ENCODE peak calls at places on chromosomes 2 and 18, in five cellular contexts. X, I, K, P and F are unnamed samples.

GRCh38 chr2:38037757-38038615 is 38.0 kb downstream of the CYP1B1 start:
- DNase-seq in X (no peak), I (no peak), K (no peak), P (peak; percentile 74), F (no peak)

GRCh38 chr2:232884549-232885263 is 14.6 kb downstream of the SNORC start:
- DNase-seq in X (no peak), I (no peak), K (no peak), P (no peak), F (no peak)

GRCh38 chr18:48607049-48607984 is 68.5 kb downstream of the CTIF start:
- DNase-seq in X (no peak), I (no peak), K (no peak), P (peak; percentile 63), F (no peak)

GRCh38 chr2:53856272-53856671 is 3.5 kb downstream of the GPR75 start:
- DNase-seq in X (no peak), I (no peak), K (no peak), P (peak; percentile 16), F (no peak)

GRCh38 chr2:7685342-7686015 is 768.3 kb downstream of the RNF144A start:
- DNase-seq in X (no peak), I (no peak), K (peak; percentile 53), P (no peak), F (no peak)

GRCh38 chr2:564471-565181 is 112.6 kb downstream of the TMEM18 start:
- DNase-seq in X (no peak), I (no peak), K (no peak), P (no peak), F (no peak)

GRCh38 chr2:43459455-43459854 is 136.4 kb downstream of the THADA start:
- DNase-seq in X (no peak), I (no peak), K (peak; percentile 88), P (no peak), F (no peak)

GRCh38 chr2:120892271-120892966 is 156.8 kb downstream of the GLI2 start:
- DNase-seq in X (no peak), I (no peak), K (no peak), P (no peak), F (no peak)

GRCh38 chr18:9760641-9761040 is 52.5 kb downstream of the RAB31 start:
- DNase-seq in X (no peak), I (no peak), K (no peak), P (no peak), F (no peak)

GRCh38 chr2:27053776-27054175 is 2.3 kb downstream of the AGBL5 start:
- DNase-seq in X (no peak), I (no peak), K (no peak), P (no peak), F (no peak)

GRCh38 chr18:56257215-56257614 is 381.2 kb downstream of the TXNL1 start:
- DNase-seq in X (no peak), I (no peak), K (peak; percentile 55), P (no peak), F (peak; percentile 18)

GRCh38 chr2:8036366-8036765 is 645.5 kb upstream of the ID2 start:
- DNase-seq in X (no peak), I (no peak), K (no peak), P (no peak), F (no peak)

GRCh38 chr2:5730386-5730785 is 38.2 kb downstream of the SOX11 start:
- DNase-seq in X (no peak), I (no peak), K (no peak), P (no peak), F (no peak)

GRCh38 chr2:199740111-199740428 is 110.9 kb downstream of the FTCDNL1 start:
- DNase-seq in X (no peak), I (no peak), K (no peak), P (no peak), F (no peak)

GRCh38 chr18:47898696-47899095 is 31.8 kb downstream of the SMAD2 start:
- DNase-seq in X (no peak), I (no peak), K (peak; percentile 28), P (no peak), F (no peak)

GRCh38 chr2:152240559-152241231 is 65.1 kb upstream of the STAM2 start:
- DNase-seq in X (no peak), I (no peak), K (peak; percentile 91), P (no peak), F (no peak)

GRCh38 chr2:127149384-127149783 is 42.4 kb upstream of the BIN1 start:
- DNase-seq in X (no peak), I (no peak), K (peak; percentile 93), P (no peak), F (no peak)

GRCh38 chr2:74984947-74985637 is 26.6 kb downstream of the POLE4 start:
- DNase-seq in X (no peak), I (no peak), K (no peak), P (no peak), F (no peak)

GRCh38 chr2:69644506-69644979 is 1.0 kb upstream of the AAK1 start:
- DNase-seq in X (no peak), I (no peak), K (no peak), P (no peak), F (no peak)

GRCh38 chr2:19176977-19177376 is 181.4 kb downstream of the OSR1 start:
- DNase-seq in X (no peak), I (no peak), K (peak; percentile 79), P (no peak), F (no peak)

DNA sequence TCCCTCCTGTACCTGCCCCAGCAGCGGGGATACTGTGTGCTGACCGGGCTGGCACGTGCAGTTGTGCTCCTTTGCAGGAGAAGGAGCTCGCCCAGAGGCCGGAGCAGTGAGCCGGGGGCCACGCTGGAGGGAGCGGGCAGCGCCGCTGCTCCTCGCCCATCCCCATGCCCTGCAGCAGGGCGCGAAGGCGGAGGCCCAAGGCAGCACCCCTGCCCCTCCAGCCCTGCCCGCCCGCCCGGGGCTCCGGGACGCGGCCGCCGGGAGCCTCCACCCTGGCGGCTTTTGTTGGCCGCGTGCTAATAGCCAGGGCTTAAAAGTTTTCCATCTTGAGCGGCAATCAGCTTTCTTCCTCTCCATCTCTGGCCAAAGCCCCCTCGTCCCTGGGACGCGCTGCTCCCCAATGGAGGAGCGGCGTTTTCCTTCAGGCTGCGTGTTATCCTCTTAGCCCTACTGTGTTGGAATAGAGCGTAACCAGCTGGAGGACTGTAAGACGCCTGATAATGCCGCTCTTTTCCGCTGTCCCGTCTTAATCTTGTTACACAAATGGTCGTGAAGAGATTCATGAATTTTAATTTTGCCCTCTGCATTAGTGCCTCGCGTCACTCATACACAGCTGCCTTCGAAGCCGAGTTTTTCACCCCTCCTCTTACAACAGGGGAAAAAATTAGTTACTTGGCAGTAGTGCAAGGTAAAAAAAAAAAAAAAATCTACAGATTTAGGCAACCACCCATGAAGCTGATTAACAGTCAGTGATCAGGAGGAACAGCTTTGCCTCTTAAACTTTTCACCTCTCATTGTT is 172.9 kb upstream of the SIX3 start:
- DNase-seq in X (no peak), I (no peak), K (no peak), P (peak; percentile 90), F (no peak)
- TF ChIP-seq EZH2phosphoT487 in X (peak; percentile 44), I (no peak), K (no peak), P (peak; percentile 67), F (no peak)

GRCh38 chr2:15984367-15985255 is 44.3 kb downstream of the MYCN start:
- DNase-seq in X (no peak), I (no peak), K (no peak), P (peak; percentile 88), F (no peak)
- H2AFZ ChIP-seq in X (no peak overlapping the region), I (no peak overlapping the region), K (no peak overlapping the region), P (peak overlapping the region; percentile 72), F (no peak overlapping the region)

DNA sequence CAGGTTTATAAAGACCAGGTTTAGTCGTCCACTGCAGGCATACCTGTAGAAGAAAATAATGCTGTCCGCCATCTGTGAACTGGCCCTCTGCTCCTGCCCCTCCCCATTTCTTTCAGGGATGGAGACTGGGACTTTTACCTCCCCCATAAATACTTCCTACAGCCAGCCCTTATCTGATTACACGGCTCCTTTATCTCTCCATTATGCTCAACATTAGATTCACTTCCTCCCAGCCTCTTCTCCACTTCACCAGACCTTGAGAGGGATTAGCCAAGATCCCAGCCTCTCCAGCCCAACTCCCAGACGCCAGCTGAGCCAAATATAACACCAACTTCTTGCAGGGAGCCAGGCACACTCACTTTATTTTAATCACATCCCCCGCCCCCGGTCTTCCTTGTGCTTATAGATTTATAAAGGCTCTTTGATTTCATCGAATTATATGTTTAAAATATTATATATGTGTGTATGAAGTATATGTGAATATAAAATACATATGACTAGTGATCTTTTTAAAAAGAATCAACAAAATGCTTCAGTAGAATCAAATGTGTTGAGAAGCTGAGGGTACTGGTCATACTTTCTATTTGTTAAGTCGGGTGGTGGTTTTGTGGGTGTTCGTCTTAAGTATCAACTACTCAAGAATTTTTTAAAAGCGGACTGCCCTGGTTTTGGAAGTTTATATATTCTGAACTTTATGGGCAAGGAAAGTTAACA is 81.0 kb downstream of the SPRED2 start:
- DNase-seq in X (no peak), I (no peak), K (no peak), P (no peak), F (no peak)
- H3K79me2 ChIP-seq in X (peaks cover 93% of the 10 kb centered on the region), I (peaks cover 98% of the 10 kb centered on the region), K (peaks cover 100% of the 10 kb centered on the region), P (peaks cover 11% of the 10 kb centered on the region), F (peaks cover 99% of the 10 kb centered on the region)

GRCh38 chr2:219243291-219243761 is 1.9 kb downstream of the GLB1L start:
- DNase-seq in X (no peak), I (no peak), K (no peak), P (no peak), F (no peak)
- TF ChIP-seq EZH2phosphoT487 in X (no peak), I (no peak), K (no peak), P (no peak), F (no peak)